ENCODE peak calls at places on chromosomes 16 and 17, in five cellular contexts. E is HCT116, S is endothelial cell of umbilical vein, K is fibroblast of lung, R is PC-9. Y is an unnamed sample.

GRCh38 chr17:43456661-43457361 is 27.0 kb upstream of the DHX8 start:
- DNase-seq in E (no peak), S (peak; percentile 42), K (peak; percentile 46), R (no peak), Y (peak; percentile 51)

GRCh38 chr17:46793541-46793940 is 25.0 kb downstream of the WNT3 start:
- DNase-seq in E (no peak), S (no peak), K (no peak), R (no peak), Y (no peak)

GRCh38 chr17:57985675-57985974 is 2.4 kb downstream of the VEZF1 start:
- DNase-seq in E (no peak), S (peak; percentile 50), K (peak; percentile 41), R (no peak), Y (no peak)

GRCh38 chr17:76462556-76463290 is 4.7 kb upstream of the AANAT start:
- DNase-seq in E (no peak), S (no peak), K (no peak), R (no peak), Y (no peak)

GRCh38 chr17:66255112-66255511 is 25.9 kb upstream of the APOH start:
- DNase-seq in E (peak; percentile 79), S (peak; percentile 74), K (peak; percentile 72), R (peak; percentile 34), Y (peak; percentile 59)

GRCh38 chr17:8016632-8017424 is 14.4 kb downstream of the GUCY2D start:
- DNase-seq in E (no peak), S (peak; percentile 12), K (no peak), R (peak; percentile 68), Y (peak; percentile 32)

GRCh38 chr16:54136276-54136625 is 150.3 kb downstream of the IRX3 start:
- DNase-seq in E (no peak), S (peak; percentile 36), K (peak; percentile 67), R (no peak), Y (no peak)

GRCh38 chr17:75565618-75566017 is 22.0 kb upstream of the MYO15B start:
- DNase-seq in E (no peak), S (no peak), K (no peak), R (no peak), Y (no peak)

GRCh38 chr17:10652984-10653680 is 4.0 kb downstream of the MYH3 start:
- DNase-seq in E (no peak), S (no peak), K (peak; percentile 13), R (no peak), Y (no peak)

GRCh38 chr16:84854759-84855158 is 35.0 kb downstream of the CRISPLD2 start:
- DNase-seq in E (no peak), S (no peak), K (peak; percentile 82), R (no peak), Y (no peak)

GRCh38 chr16:87392823-87393679 is 915 bp downstream of the MAP1LC3B start:
- DNase-seq in E (no peak), S (peak; percentile 63), K (peak; percentile 59), R (peak; percentile 27), Y (peak; percentile 50)

GRCh38 chr16:76943936-76944335 is 247.1 kb upstream of the MON1B start:
- DNase-seq in E (no peak), S (no peak), K (no peak), R (no peak), Y (no peak)

GRCh38 chr17:34379876-34380275 is 16.8 kb upstream of the CCL1 start:
- DNase-seq in E (no peak), S (no peak), K (no peak), R (no peak), Y (no peak)

GRCh38 chr16:57959121-57959520 is 11.8 kb downstream of the CNGB1 start:
- DNase-seq in E (no peak), S (no peak), K (no peak), R (peak; percentile 38), Y (no peak)

GRCh38 chr17:47802341-47803022 is 19.1 kb downstream of the OSBPL7 start:
- DNase-seq in E (peak; percentile 68), S (peak; percentile 36), K (peak; percentile 20), R (peak; percentile 48), Y (peak; percentile 61)

GRCh38 chr17:73824321-73824720 is 180.1 kb upstream of the SDK2 start:
- DNase-seq in E (no peak), S (no peak), K (no peak), R (no peak), Y (no peak)

GRCh38 chr16:56608876-56609462 is 585 bp downstream of the MT2A start:
- DNase-seq in E (no peak), S (no peak), K (no peak), R (no peak), Y (peak; percentile 33)

GRCh38 chr16:75087040-75087979 is 29.3 kb downstream of the LDHD start:
- DNase-seq in E (no peak), S (peak; percentile 96), K (peak; percentile 45), R (no peak), Y (peak; percentile 61)

GRCh38 chr16:55386534-55387296 is 62.7 kb downstream of the IRX6 start:
- DNase-seq in E (no peak), S (no peak), K (no peak), R (no peak), Y (no peak)

GRCh38 chr16:7158481-7158880 is 174.2 kb upstream of the RBFOX1 start:
- DNase-seq in E (no peak), S (no peak), K (no peak), R (no peak), Y (no peak)

GRCh38 chr16:75195811-75196790 is 10.9 kb downstream of the CTRB2 start:
- DNase-seq in E (no peak), S (no peak), K (no peak), R (no peak), Y (no peak)

GRCh38 chr17:7862692-7863437 is 5.1 kb downstream of the CYB5D1 start:
- DNase-seq in E (no peak), S (peak; percentile 57), K (peak; percentile 39), R (peak; percentile 49), Y (peak; percentile 66)

GRCh38 chr16:85690469-85691064 is 1.8 kb upstream of the GINS2 start:
- DNase-seq in E (no peak), S (no peak), K (no peak), R (no peak), Y (no peak)

GRCh38 chr17:17978481-17979424 is 6.1 kb downstream of the DRC3 start:
- DNase-seq in E (no peak), S (no peak), K (no peak), R (no peak), Y (no peak)

GRCh38 chr16:86508947-86509758 is 1.2 kb upstream of the FOXF1 start:
- DNase-seq in E (peak; percentile 32), S (peak; percentile 70), K (peak; percentile 87), R (peak; percentile 27), Y (no peak)

GRCh38 chr17:51251010-51251409 is 8.8 kb downstream of the MBTD1 start:
- DNase-seq in E (no peak), S (peak; percentile 39), K (no peak), R (no peak), Y (no peak)

GRCh38 chr17:8939496-8940334 is 25.8 kb downstream of the PIK3R5 start:
- DNase-seq in E (no peak), S (no peak), K (no peak), R (no peak), Y (peak; percentile 67)

GRCh38 chr16:75228143-75228976 is 9.6 kb downstream of the CTRB1 start:
- DNase-seq in E (no peak), S (no peak), K (no peak), R (no peak), Y (no peak)

GRCh38 chr16:74625500-74626350 is 18.8 kb upstream of the GLG1 start:
- DNase-seq in E (no peak), S (no peak), K (no peak), R (no peak), Y (no peak)

GRCh38 chr17:50863221-50863843 is 2.8 kb downstream of the TOB1 start:
- DNase-seq in E (peak; percentile 36), S (peak; percentile 28), K (no peak), R (no peak), Y (no peak)

GRCh38 chr16:83113317-83113716 is 486.5 kb downstream of the CDH13 start:
- DNase-seq in E (no peak), S (peak; percentile 39), K (no peak), R (no peak), Y (peak; percentile 49)

GRCh38 chr16:84119368-84119767 is 2.6 kb upstream of the MBTPS1 start:
- DNase-seq in E (no peak), S (no peak), K (no peak), R (peak; percentile 78), Y (no peak)

GRCh38 chr16:55555436-55555835 is 11.0 kb upstream of the CAPNS2 start:
- DNase-seq in E (no peak), S (no peak), K (peak; percentile 48), R (no peak), Y (no peak)

GRCh38 chr17:39627170-39627716 is 491 bp downstream of the PPP1R1B start:
- DNase-seq in E (no peak), S (no peak), K (no peak), R (no peak), Y (no peak)
- TF ChIP-seq EZH2 in E (no peak), S (peak; percentile 92), K (peak; percentile 3), R (no peak), Y (no peak)

GRCh38 chr17:59778996-59779395 is 71.5 kb downstream of the VMP1 start:
- DNase-seq in E (no peak), S (no peak), K (no peak), R (no peak), Y (no peak)
- H3K27ac ChIP-seq in E (peak overlapping the region; percentile 36), S (no peak overlapping the region), K (no peak overlapping the region), R (no peak overlapping the region), Y (no peak overlapping the region)

DNA sequence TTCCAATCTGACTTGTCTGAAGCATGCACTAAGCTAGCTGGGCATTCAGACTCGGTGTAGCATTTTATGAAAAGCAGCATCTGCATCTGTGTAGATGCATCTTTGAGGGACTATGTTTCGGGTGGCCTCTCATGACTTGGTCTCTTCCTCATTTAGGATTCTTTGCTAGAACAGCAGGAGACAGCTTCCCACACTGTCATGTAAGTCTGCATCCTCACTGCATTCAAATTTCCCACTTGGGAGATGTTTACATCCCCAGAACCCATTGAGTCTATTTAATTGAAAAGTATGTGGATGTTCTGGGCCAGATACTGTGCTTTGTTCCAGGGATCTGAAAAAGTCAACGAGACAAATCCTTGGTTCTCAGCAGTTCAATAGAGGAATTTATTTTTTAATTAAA is 198.6 kb upstream of the EEF2KMT start:
- DNase-seq in E (no peak), S (no peak), K (no peak), R (no peak), Y (no peak)
- H2AFZ ChIP-seq in E (no peak overlapping the region), S (no peak overlapping the region), K (no peak overlapping the region), R (no peak overlapping the region), Y (no peak overlapping the region)

GRCh38 chr16:66130296-66130910 is 236.1 kb upstream of the CDH5 start:
- DNase-seq in E (no peak), S (no peak), K (peak; percentile 95), R (no peak), Y (no peak)

GRCh38 chr16:66129196-66129595 is 237.3 kb upstream of the CDH5 start:
- DNase-seq in E (no peak), S (no peak), K (no peak), R (no peak), Y (no peak)

GRCh38 chr16:66128363-66128725 is 238.1 kb upstream of the CDH5 start:
- DNase-seq in E (no peak), S (no peak), K (peak; percentile 37), R (no peak), Y (no peak)

GRCh38 chr16:66131156-66131807 is 235.2 kb upstream of the CDH5 start:
- DNase-seq in E (no peak), S (no peak), K (peak; percentile 87), R (no peak), Y (no peak)

GRCh38 chr16:66127459-66128362 is 238.8 kb upstream of the CDH5 start:
- DNase-seq in E (no peak), S (peak; percentile 28), K (peak; percentile 17), R (no peak), Y (no peak)
- TF ChIP-seq EZH2 in E (no peak), S (no peak), K (no peak), R (peak; percentile 74), Y (peak; percentile 75)